ENCODE peak calls at places on chromosomes 4 and X, in four cellular contexts. One of them, this sample, is unnamed.

GRCh38 chr4:2923678-2924173 is 39.5 kb downstream of the NOP14 start:
- DNase-seq in stimulated activated CD4-positive, alpha-beta T cell treated with anti-CD3 and anti-CD28 coated beads, Interleukin-1b, Interleukin-23, amount 100 ng/mL, for 24 hours: no peak
- DNase-seq in adipocyte: no peak
- DNase-seq in T47D: no peak
- DNase-seq in this sample: no peak

GRCh38 chr4:107757293-107757692 is 37.3 kb upstream of the PAPSS1 start:
- DNase-seq in stimulated activated CD4-positive, alpha-beta T cell treated with anti-CD3 and anti-CD28 coated beads, Interleukin-1b, Interleukin-23, amount 100 ng/mL, for 24 hours: no peak
- DNase-seq in adipocyte: no peak
- DNase-seq in T47D: no peak
- DNase-seq in this sample: no peak

GRCh38 chr4:86706923-86707597 is 112.9 kb downstream of the PTPN13 start:
- DNase-seq in stimulated activated CD4-positive, alpha-beta T cell treated with anti-CD3 and anti-CD28 coated beads, Interleukin-1b, Interleukin-23, amount 100 ng/mL, for 24 hours: no peak
- DNase-seq in adipocyte: peak
- DNase-seq in T47D: no peak
- DNase-seq in this sample: no peak

GRCh38 chrX:37905436-37906147 is 58.2 kb upstream of the DYNLT3 start:
- DNase-seq in stimulated activated CD4-positive, alpha-beta T cell treated with anti-CD3 and anti-CD28 coated beads, Interleukin-1b, Interleukin-23, amount 100 ng/mL, for 24 hours: no peak
- DNase-seq in adipocyte: peak
- DNase-seq in T47D: no peak
- DNase-seq in this sample: peak

GRCh38 chrX:132592880-132593279 is 104.0 kb upstream of the MBNL3 start:
- DNase-seq in stimulated activated CD4-positive, alpha-beta T cell treated with anti-CD3 and anti-CD28 coated beads, Interleukin-1b, Interleukin-23, amount 100 ng/mL, for 24 hours: no peak
- DNase-seq in adipocyte: peak
- DNase-seq in T47D: peak
- DNase-seq in this sample: peak

GRCh38 chr4:6225469-6225868 is 25.1 kb upstream of the JAKMIP1 start:
- DNase-seq in stimulated activated CD4-positive, alpha-beta T cell treated with anti-CD3 and anti-CD28 coated beads, Interleukin-1b, Interleukin-23, amount 100 ng/mL, for 24 hours: no peak
- DNase-seq in adipocyte: peak
- DNase-seq in T47D: peak
- DNase-seq in this sample: peak

GRCh38 chr4:101790521-101791188 is at the start of gene BANK1:
- DNase-seq in stimulated activated CD4-positive, alpha-beta T cell treated with anti-CD3 and anti-CD28 coated beads, Interleukin-1b, Interleukin-23, amount 100 ng/mL, for 24 hours: no peak
- DNase-seq in adipocyte: no peak
- DNase-seq in T47D: no peak
- DNase-seq in this sample: peak

GRCh38 chr4:78542373-78542772 is 9.2 kb upstream of the ANXA3 start:
- DNase-seq in stimulated activated CD4-positive, alpha-beta T cell treated with anti-CD3 and anti-CD28 coated beads, Interleukin-1b, Interleukin-23, amount 100 ng/mL, for 24 hours: no peak
- DNase-seq in adipocyte: peak
- DNase-seq in T47D: no peak
- DNase-seq in this sample: no peak

GRCh38 chr4:83917572-83917971 is 381.7 kb downstream of the GPAT3 start:
- DNase-seq in stimulated activated CD4-positive, alpha-beta T cell treated with anti-CD3 and anti-CD28 coated beads, Interleukin-1b, Interleukin-23, amount 100 ng/mL, for 24 hours: no peak
- DNase-seq in adipocyte: no peak
- DNase-seq in T47D: peak
- DNase-seq in this sample: peak

GRCh38 chr4:95289028-95289634 is 259.6 kb downstream of the UNC5C start:
- DNase-seq in stimulated activated CD4-positive, alpha-beta T cell treated with anti-CD3 and anti-CD28 coated beads, Interleukin-1b, Interleukin-23, amount 100 ng/mL, for 24 hours: no peak
- DNase-seq in adipocyte: no peak
- DNase-seq in T47D: no peak
- DNase-seq in this sample: peak

GRCh38 chr4:174559894-174560293 is 37.6 kb upstream of the HPGD start:
- DNase-seq in stimulated activated CD4-positive, alpha-beta T cell treated with anti-CD3 and anti-CD28 coated beads, Interleukin-1b, Interleukin-23, amount 100 ng/mL, for 24 hours: no peak
- DNase-seq in adipocyte: no peak
- DNase-seq in T47D: peak
- DNase-seq in this sample: no peak

GRCh38 chr4:4344915-4345527 is 41.9 kb upstream of the NSG1 start:
- DNase-seq in stimulated activated CD4-positive, alpha-beta T cell treated with anti-CD3 and anti-CD28 coated beads, Interleukin-1b, Interleukin-23, amount 100 ng/mL, for 24 hours: no peak
- DNase-seq in adipocyte: no peak
- DNase-seq in T47D: no peak
- DNase-seq in this sample: no peak

GRCh38 chrX:24828147-24828546 is 134.4 kb downstream of the POLA1 start:
- DNase-seq in stimulated activated CD4-positive, alpha-beta T cell treated with anti-CD3 and anti-CD28 coated beads, Interleukin-1b, Interleukin-23, amount 100 ng/mL, for 24 hours: no peak
- DNase-seq in adipocyte: no peak
- DNase-seq in T47D: no peak
- DNase-seq in this sample: no peak

GRCh38 chr4:86653237-86653865 is 59.2 kb downstream of the PTPN13 start:
- DNase-seq in stimulated activated CD4-positive, alpha-beta T cell treated with anti-CD3 and anti-CD28 coated beads, Interleukin-1b, Interleukin-23, amount 100 ng/mL, for 24 hours: no peak
- DNase-seq in adipocyte: no peak
- DNase-seq in T47D: no peak
- DNase-seq in this sample: peak

GRCh38 chr4:161061046-161061445 is 1102.8 kb downstream of the FSTL5 start:
- DNase-seq in stimulated activated CD4-positive, alpha-beta T cell treated with anti-CD3 and anti-CD28 coated beads, Interleukin-1b, Interleukin-23, amount 100 ng/mL, for 24 hours: no peak
- DNase-seq in adipocyte: no peak
- DNase-seq in T47D: no peak
- DNase-seq in this sample: no peak

GRCh38 chr4:163279713-163280112 is 52.7 kb downstream of the NPY1R start:
- DNase-seq in stimulated activated CD4-positive, alpha-beta T cell treated with anti-CD3 and anti-CD28 coated beads, Interleukin-1b, Interleukin-23, amount 100 ng/mL, for 24 hours: no peak
- DNase-seq in adipocyte: no peak
- DNase-seq in T47D: no peak
- DNase-seq in this sample: no peak

GRCh38 chr4:184733654-184734524 is at the start of gene CENPU:
- DNase-seq in stimulated activated CD4-positive, alpha-beta T cell treated with anti-CD3 and anti-CD28 coated beads, Interleukin-1b, Interleukin-23, amount 100 ng/mL, for 24 hours: peak
- DNase-seq in adipocyte: peak
- DNase-seq in T47D: peak
- DNase-seq in this sample: peak

GRCh38 chr4:105709081-105709450 is 482 bp downstream of the GSTCD start:
- DNase-seq in stimulated activated CD4-positive, alpha-beta T cell treated with anti-CD3 and anti-CD28 coated beads, Interleukin-1b, Interleukin-23, amount 100 ng/mL, for 24 hours: no peak
- DNase-seq in adipocyte: peak
- DNase-seq in T47D: peak
- DNase-seq in this sample: peak

GRCh38 chrX:149145845-149146285 is 359.2 kb downstream of the IDS start:
- DNase-seq in stimulated activated CD4-positive, alpha-beta T cell treated with anti-CD3 and anti-CD28 coated beads, Interleukin-1b, Interleukin-23, amount 100 ng/mL, for 24 hours: no peak
- DNase-seq in adipocyte: no peak
- DNase-seq in T47D: no peak
- DNase-seq in this sample: no peak

GRCh38 chr4:173333658-173334084 is 487 bp downstream of the HMGB2 start:
- DNase-seq in stimulated activated CD4-positive, alpha-beta T cell treated with anti-CD3 and anti-CD28 coated beads, Interleukin-1b, Interleukin-23, amount 100 ng/mL, for 24 hours: peak
- DNase-seq in adipocyte: peak
- DNase-seq in T47D: peak
- DNase-seq in this sample: peak

GRCh38 chr4:140305053-140305452 is 68.4 kb upstream of the SCOC start:
- DNase-seq in stimulated activated CD4-positive, alpha-beta T cell treated with anti-CD3 and anti-CD28 coated beads, Interleukin-1b, Interleukin-23, amount 100 ng/mL, for 24 hours: no peak
- DNase-seq in adipocyte: no peak
- DNase-seq in T47D: peak
- DNase-seq in this sample: no peak

GRCh38 chr4:128718793-128719192 is 90.7 kb upstream of the JADE1 start:
- DNase-seq in stimulated activated CD4-positive, alpha-beta T cell treated with anti-CD3 and anti-CD28 coated beads, Interleukin-1b, Interleukin-23, amount 100 ng/mL, for 24 hours: no peak
- DNase-seq in adipocyte: peak
- DNase-seq in T47D: no peak
- DNase-seq in this sample: no peak

GRCh38 chr4:78902313-78902712 is 36.9 kb downstream of the PAQR3 start:
- DNase-seq in stimulated activated CD4-positive, alpha-beta T cell treated with anti-CD3 and anti-CD28 coated beads, Interleukin-1b, Interleukin-23, amount 100 ng/mL, for 24 hours: no peak
- DNase-seq in adipocyte: no peak
- DNase-seq in T47D: no peak
- DNase-seq in this sample: no peak

GRCh38 chr4:53895137-53895536 is 169.3 kb downstream of the CHIC2 start:
- DNase-seq in stimulated activated CD4-positive, alpha-beta T cell treated with anti-CD3 and anti-CD28 coated beads, Interleukin-1b, Interleukin-23, amount 100 ng/mL, for 24 hours: no peak
- DNase-seq in adipocyte: no peak
- DNase-seq in T47D: peak
- DNase-seq in this sample: no peak

GRCh38 chr4:79217043-79217442 is 108.8 kb downstream of the NAA11 start:
- DNase-seq in stimulated activated CD4-positive, alpha-beta T cell treated with anti-CD3 and anti-CD28 coated beads, Interleukin-1b, Interleukin-23, amount 100 ng/mL, for 24 hours: no peak
- DNase-seq in adipocyte: no peak
- DNase-seq in T47D: no peak
- DNase-seq in this sample: no peak

GRCh38 chrX:130887392-130887791 is 15.6 kb downstream of the ENOX2 start:
- DNase-seq in stimulated activated CD4-positive, alpha-beta T cell treated with anti-CD3 and anti-CD28 coated beads, Interleukin-1b, Interleukin-23, amount 100 ng/mL, for 24 hours: no peak
- DNase-seq in adipocyte: no peak
- DNase-seq in T47D: no peak
- DNase-seq in this sample: no peak

GRCh38 chrX:37871626-37872302 is 24.4 kb upstream of the DYNLT3 start:
- DNase-seq in stimulated activated CD4-positive, alpha-beta T cell treated with anti-CD3 and anti-CD28 coated beads, Interleukin-1b, Interleukin-23, amount 100 ng/mL, for 24 hours: no peak
- DNase-seq in adipocyte: peak
- DNase-seq in T47D: no peak
- DNase-seq in this sample: no peak

GRCh38 chrX:27057883-27058282 is 405.3 kb downstream of the PPP4R3C start:
- DNase-seq in stimulated activated CD4-positive, alpha-beta T cell treated with anti-CD3 and anti-CD28 coated beads, Interleukin-1b, Interleukin-23, amount 100 ng/mL, for 24 hours: no peak
- DNase-seq in adipocyte: no peak
- DNase-seq in T47D: no peak
- DNase-seq in this sample: no peak

GRCh38 chr4:163233321-163233720 is 66.6 kb upstream of the NAF1 start:
- DNase-seq in stimulated activated CD4-positive, alpha-beta T cell treated with anti-CD3 and anti-CD28 coated beads, Interleukin-1b, Interleukin-23, amount 100 ng/mL, for 24 hours: no peak
- DNase-seq in adipocyte: no peak
- DNase-seq in T47D: no peak
- DNase-seq in this sample: no peak

GRCh38 chr4:43048570-43048969 is 156.1 kb downstream of the GRXCR1 start:
- DNase-seq in stimulated activated CD4-positive, alpha-beta T cell treated with anti-CD3 and anti-CD28 coated beads, Interleukin-1b, Interleukin-23, amount 100 ng/mL, for 24 hours: no peak
- DNase-seq in adipocyte: no peak
- DNase-seq in T47D: no peak
- DNase-seq in this sample: no peak

GRCh38 chr4:26478330-26478729 is 12.0 kb downstream of the CCKAR start:
- DNase-seq in stimulated activated CD4-positive, alpha-beta T cell treated with anti-CD3 and anti-CD28 coated beads, Interleukin-1b, Interleukin-23, amount 100 ng/mL, for 24 hours: no peak
- DNase-seq in adipocyte: no peak
- DNase-seq in T47D: no peak
- DNase-seq in this sample: no peak

GRCh38 chr4:98794565-98795205 is 134.2 kb downstream of the EIF4E start:
- DNase-seq in stimulated activated CD4-positive, alpha-beta T cell treated with anti-CD3 and anti-CD28 coated beads, Interleukin-1b, Interleukin-23, amount 100 ng/mL, for 24 hours: peak
- DNase-seq in adipocyte: peak
- DNase-seq in T47D: no peak
- DNase-seq in this sample: peak

GRCh38 chrX:5646818-5647217 is 581.8 kb downstream of the NLGN4X start:
- DNase-seq in stimulated activated CD4-positive, alpha-beta T cell treated with anti-CD3 and anti-CD28 coated beads, Interleukin-1b, Interleukin-23, amount 100 ng/mL, for 24 hours: no peak
- DNase-seq in adipocyte: no peak
- DNase-seq in T47D: no peak
- DNase-seq in this sample: no peak

GRCh38 chrX:48025561-48025960 is 18.8 kb downstream of the SPACA5 start:
- DNase-seq in stimulated activated CD4-positive, alpha-beta T cell treated with anti-CD3 and anti-CD28 coated beads, Interleukin-1b, Interleukin-23, amount 100 ng/mL, for 24 hours: no peak
- DNase-seq in adipocyte: peak
- DNase-seq in T47D: peak
- DNase-seq in this sample: peak

GRCh38 chr4:83639849-83640493 is 104.1 kb downstream of the GPAT3 start:
- DNase-seq in stimulated activated CD4-positive, alpha-beta T cell treated with anti-CD3 and anti-CD28 coated beads, Interleukin-1b, Interleukin-23, amount 100 ng/mL, for 24 hours: peak
- DNase-seq in adipocyte: peak
- DNase-seq in T47D: peak
- DNase-seq in this sample: peak

GRCh38 chrX:46308106-46308505 is 237.1 kb downstream of the ZNF674 start:
- DNase-seq in stimulated activated CD4-positive, alpha-beta T cell treated with anti-CD3 and anti-CD28 coated beads, Interleukin-1b, Interleukin-23, amount 100 ng/mL, for 24 hours: no peak
- DNase-seq in adipocyte: no peak
- DNase-seq in T47D: no peak
- DNase-seq in this sample: no peak

GRCh38 chrX:45740291-45740690 is 539.6 kb upstream of the DIPK2B start:
- DNase-seq in stimulated activated CD4-positive, alpha-beta T cell treated with anti-CD3 and anti-CD28 coated beads, Interleukin-1b, Interleukin-23, amount 100 ng/mL, for 24 hours: no peak
- DNase-seq in adipocyte: no peak
- DNase-seq in T47D: no peak
- DNase-seq in this sample: no peak

GRCh38 chrX:102517331-102517730 is 792 bp upstream of the TMSB15A start:
- DNase-seq in stimulated activated CD4-positive, alpha-beta T cell treated with anti-CD3 and anti-CD28 coated beads, Interleukin-1b, Interleukin-23, amount 100 ng/mL, for 24 hours: no peak
- DNase-seq in adipocyte: peak
- DNase-seq in T47D: peak
- DNase-seq in this sample: peak

GRCh38 chr4:48237996-48238645 is 31.5 kb downstream of the TEC start:
- DNase-seq in stimulated activated CD4-positive, alpha-beta T cell treated with anti-CD3 and anti-CD28 coated beads, Interleukin-1b, Interleukin-23, amount 100 ng/mL, for 24 hours: no peak
- DNase-seq in adipocyte: no peak
- DNase-seq in T47D: peak
- DNase-seq in this sample: peak